ENCODE peak calls at places on chromosomes 6 and 20, in four cellular contexts. U, D, E and T are unnamed samples.
A peak's percentile ranks its signal among the peaks of the same experiment; 100 is the strongest.

GRCh38 chr20:8414611-8415274 is 282.7 kb downstream of the PLCB1 start:
- ATAC-seq in U (no peak), D (no peak), E (no peak), T (peak; percentile 63)

GRCh38 chr6:90403489-90404381 is 107.1 kb upstream of the BACH2 start:
- ATAC-seq in U (peak; percentile 93), D (no peak), E (no peak), T (peak; percentile 74)

GRCh38 chr20:32792316-32792715 is 27.4 kb upstream of the MAPRE1 start:
- ATAC-seq in E (peak; percentile 82), D (peak; percentile 75), U (peak; percentile 84), T (no peak)

GRCh38 chr6:125546827-125547226 is 202.6 kb upstream of the HEY2 start:
- ATAC-seq in U (no peak), D (no peak), E (no peak), T (no peak)

GRCh38 chr20:56676679-56677078 is 47.6 kb downstream of the TFAP2C start:
- ATAC-seq in U (no peak), D (no peak), E (no peak), T (no peak)

GRCh38 chr6:107823047-107823557 is 1.0 kb downstream of the SCML4 start:
- ATAC-seq in E (no peak), U (no peak), D (peak; percentile 8), T (no peak)

GRCh38 chr6:40148882-40149573 is 214.8 kb upstream of the MOCS1 start:
- ATAC-seq in D (no peak), U (no peak), E (peak; percentile 99), T (no peak)

GRCh38 chr6:39280247-39280731 is 33.9 kb downstream of the KCNK17 start:
- ATAC-seq in D (no peak), U (peak; percentile 61), E (no peak), T (no peak)

GRCh38 chr6:144481527-144481926 is 196.4 kb downstream of the UTRN start:
- ATAC-seq in D (no peak), U (no peak), E (no peak), T (no peak)

GRCh38 chr6:31521835-31522234 is 6.9 kb upstream of the MCCD1 start:
- ATAC-seq in D (no peak), U (no peak), E (no peak), T (no peak)

GRCh38 chr6:3389390-3390167 is 67.3 kb downstream of the SLC22A23 start:
- ATAC-seq in U (peak; percentile 31), E (no peak), D (no peak), T (no peak)

GRCh38 chr20:45189067-45189611 is 14.4 kb downstream of the PI3 start:
- ATAC-seq in E (no peak), U (no peak), D (no peak), T (no peak)

GRCh38 chr6:5672581-5673011 is 334.1 kb downstream of the NRN1 start:
- ATAC-seq in E (no peak), U (peak; percentile 86), D (no peak), T (peak; percentile 90)

GRCh38 chr6:15303920-15304291 is 58.0 kb downstream of the JARID2 start:
- ATAC-seq in U (no peak), E (no peak), D (no peak), T (no peak)